ENCODE peak calls at places on chromosomes 16 and 17, in ten cellular contexts. One of them, this sample, is unnamed.

GRCh38 chr16:35181422-35182030 is 1722.1 kb downstream of the TP53TG3F start:
- DNase-seq in WTC11: no peak
- DNase-seq in HCT116: no peak
- DNase-seq in ascending aorta: no peak
- DNase-seq in esophagus squamous epithelium: no peak
- DNase-seq in AG09309: no peak
- DNase-seq in upper lobe of right lung: no peak
- DNase-seq in HL-60: no peak
- DNase-seq in CD4-positive, alpha-beta T cell: no peak
- DNase-seq in uterus: no peak
- DNase-seq in this sample: no peak

GRCh38 chr16:80015566-80015965 is 415.0 kb upstream of the MAF start:
- DNase-seq in WTC11: no peak
- DNase-seq in HCT116: no peak
- DNase-seq in ascending aorta: no peak
- DNase-seq in esophagus squamous epithelium: no peak
- DNase-seq in AG09309: no peak
- DNase-seq in upper lobe of right lung: no peak
- DNase-seq in HL-60: no peak
- DNase-seq in CD4-positive, alpha-beta T cell: no peak
- DNase-seq in uterus: no peak
- DNase-seq in this sample: no peak

GRCh38 chr16:22070361-22071351 is 21.7 kb upstream of the VWA3A start:
- DNase-seq in WTC11: no peak
- DNase-seq in HCT116: no peak
- DNase-seq in ascending aorta: no peak
- DNase-seq in esophagus squamous epithelium: no peak
- DNase-seq in AG09309: no peak
- DNase-seq in upper lobe of right lung: no peak
- DNase-seq in HL-60: no peak
- DNase-seq in CD4-positive, alpha-beta T cell: no peak
- DNase-seq in uterus: peak; percentile 25
- DNase-seq in this sample: no peak

GRCh38 chr16:55480228-55480655 is 1.2 kb downstream of the MMP2 start:
- DNase-seq in WTC11: peak; percentile 44
- DNase-seq in HCT116: no peak
- DNase-seq in ascending aorta: peak; percentile 91
- DNase-seq in esophagus squamous epithelium: no peak
- DNase-seq in AG09309: peak; percentile 84
- DNase-seq in upper lobe of right lung: peak; percentile 87
- DNase-seq in HL-60: peak; percentile 37
- DNase-seq in CD4-positive, alpha-beta T cell: no peak
- DNase-seq in uterus: peak; percentile 96
- DNase-seq in this sample: no peak

GRCh38 chr17:32516940-32517711 is 30.3 kb downstream of the CDK5R1 start:
- DNase-seq in WTC11: no peak
- DNase-seq in HCT116: no peak
- DNase-seq in ascending aorta: no peak
- DNase-seq in esophagus squamous epithelium: no peak
- DNase-seq in AG09309: no peak
- DNase-seq in upper lobe of right lung: no peak
- DNase-seq in HL-60: no peak
- DNase-seq in CD4-positive, alpha-beta T cell: no peak
- DNase-seq in uterus: no peak
- DNase-seq in this sample: no peak

GRCh38 chr17:73283841-73284282 is 22.2 kb upstream of the CPSF4L start:
- DNase-seq in WTC11: peak; percentile 82
- DNase-seq in HCT116: no peak
- DNase-seq in ascending aorta: no peak
- DNase-seq in esophagus squamous epithelium: no peak
- DNase-seq in AG09309: no peak
- DNase-seq in upper lobe of right lung: no peak
- DNase-seq in HL-60: no peak
- DNase-seq in CD4-positive, alpha-beta T cell: no peak
- DNase-seq in uterus: peak; percentile 73
- DNase-seq in this sample: no peak

GRCh38 chr16:57603110-57604024 is 25.1 kb upstream of the ADGRG1 start:
- DNase-seq in WTC11: no peak
- DNase-seq in HCT116: no peak
- DNase-seq in ascending aorta: peak; percentile 47
- DNase-seq in esophagus squamous epithelium: no peak
- DNase-seq in AG09309: no peak
- DNase-seq in upper lobe of right lung: no peak
- DNase-seq in HL-60: peak; percentile 56
- DNase-seq in CD4-positive, alpha-beta T cell: no peak
- DNase-seq in uterus: no peak
- DNase-seq in this sample: no peak

GRCh38 chr16:89446975-89447293 is 43.4 kb downstream of the ANKRD11 start:
- DNase-seq in WTC11: no peak
- DNase-seq in HCT116: no peak
- DNase-seq in ascending aorta: no peak
- DNase-seq in esophagus squamous epithelium: no peak
- DNase-seq in AG09309: no peak
- DNase-seq in upper lobe of right lung: no peak
- DNase-seq in HL-60: no peak
- DNase-seq in CD4-positive, alpha-beta T cell: no peak
- DNase-seq in uterus: no peak
- DNase-seq in this sample: no peak

DNA sequence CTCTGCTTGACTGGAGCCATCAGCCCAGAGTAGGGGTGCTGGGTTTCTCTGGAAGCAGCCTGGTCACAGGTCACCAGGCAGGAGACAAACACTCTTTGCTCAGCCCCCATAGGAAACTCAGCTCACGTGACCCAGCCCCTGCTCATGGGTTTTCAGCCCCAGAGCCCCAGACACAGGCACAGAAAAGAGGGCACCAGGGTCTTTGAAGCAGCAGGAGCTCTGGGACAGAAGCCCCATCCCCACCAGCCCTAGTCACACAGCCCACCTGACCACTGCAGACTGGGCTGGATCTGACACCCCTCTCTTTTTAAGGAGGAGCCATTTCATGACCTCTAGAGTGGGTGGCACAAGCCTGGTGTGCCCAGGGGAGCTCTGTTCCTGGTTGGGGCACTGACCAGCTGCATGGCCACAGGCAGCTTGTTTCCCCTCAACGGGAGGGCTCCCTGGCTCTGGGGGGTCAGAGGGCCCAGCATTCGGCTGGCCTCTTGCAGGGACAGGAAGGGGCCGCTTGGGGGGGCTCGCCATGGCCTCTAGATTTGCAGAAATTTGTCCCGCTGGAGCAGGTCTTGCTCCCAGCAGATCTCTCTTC is 13.8 kb upstream of the CD79B start:
- DNase-seq in WTC11: no peak
- DNase-seq in HCT116: no peak
- DNase-seq in ascending aorta: no peak
- DNase-seq in esophagus squamous epithelium: no peak
- DNase-seq in AG09309: no peak
- DNase-seq in upper lobe of right lung: no peak
- DNase-seq in HL-60: no peak
- DNase-seq in CD4-positive, alpha-beta T cell: no peak
- DNase-seq in uterus: no peak
- DNase-seq in this sample: peak; percentile 61
- TF ChIP-seq CTCF in WTC11: no peak
- TF ChIP-seq CTCF in HCT116: no peak
- TF ChIP-seq CTCF in ascending aorta: no peak
- TF ChIP-seq CTCF in esophagus squamous epithelium: no peak
- TF ChIP-seq CTCF in AG09309: no peak
- TF ChIP-seq CTCF in upper lobe of right lung: no peak
- TF ChIP-seq CTCF in HL-60: no peak
- TF ChIP-seq CTCF in CD4-positive, alpha-beta T cell: no peak
- TF ChIP-seq CTCF in uterus: no peak
- TF ChIP-seq CTCF in this sample: no peak

GRCh38 chr16:1290032-1290431 is 19.4 kb upstream of the UBE2I start:
- DNase-seq in WTC11: no peak
- DNase-seq in HCT116: no peak
- DNase-seq in ascending aorta: no peak
- DNase-seq in esophagus squamous epithelium: no peak
- DNase-seq in AG09309: no peak
- DNase-seq in upper lobe of right lung: no peak
- DNase-seq in HL-60: peak; percentile 52
- DNase-seq in CD4-positive, alpha-beta T cell: no peak
- DNase-seq in uterus: no peak
- DNase-seq in this sample: no peak

GRCh38 chr16:1286492-1287094 is 22.8 kb upstream of the UBE2I start:
- DNase-seq in WTC11: no peak
- DNase-seq in HCT116: no peak
- DNase-seq in ascending aorta: no peak
- DNase-seq in esophagus squamous epithelium: no peak
- DNase-seq in AG09309: no peak
- DNase-seq in upper lobe of right lung: no peak
- DNase-seq in HL-60: no peak
- DNase-seq in CD4-positive, alpha-beta T cell: no peak
- DNase-seq in uterus: no peak
- DNase-seq in this sample: no peak

GRCh38 chr16:1288813-1289479 is 20.5 kb upstream of the UBE2I start:
- DNase-seq in WTC11: peak; percentile 52
- DNase-seq in HCT116: no peak
- DNase-seq in ascending aorta: no peak
- DNase-seq in esophagus squamous epithelium: no peak
- DNase-seq in AG09309: no peak
- DNase-seq in upper lobe of right lung: no peak
- DNase-seq in HL-60: no peak
- DNase-seq in CD4-positive, alpha-beta T cell: no peak
- DNase-seq in uterus: no peak
- DNase-seq in this sample: no peak

GRCh38 chr16:1289480-1289872 is 20.0 kb upstream of the UBE2I start:
- DNase-seq in WTC11: no peak
- DNase-seq in HCT116: no peak
- DNase-seq in ascending aorta: no peak
- DNase-seq in esophagus squamous epithelium: no peak
- DNase-seq in AG09309: no peak
- DNase-seq in upper lobe of right lung: no peak
- DNase-seq in HL-60: no peak
- DNase-seq in CD4-positive, alpha-beta T cell: no peak
- DNase-seq in uterus: no peak
- DNase-seq in this sample: no peak

DNA sequence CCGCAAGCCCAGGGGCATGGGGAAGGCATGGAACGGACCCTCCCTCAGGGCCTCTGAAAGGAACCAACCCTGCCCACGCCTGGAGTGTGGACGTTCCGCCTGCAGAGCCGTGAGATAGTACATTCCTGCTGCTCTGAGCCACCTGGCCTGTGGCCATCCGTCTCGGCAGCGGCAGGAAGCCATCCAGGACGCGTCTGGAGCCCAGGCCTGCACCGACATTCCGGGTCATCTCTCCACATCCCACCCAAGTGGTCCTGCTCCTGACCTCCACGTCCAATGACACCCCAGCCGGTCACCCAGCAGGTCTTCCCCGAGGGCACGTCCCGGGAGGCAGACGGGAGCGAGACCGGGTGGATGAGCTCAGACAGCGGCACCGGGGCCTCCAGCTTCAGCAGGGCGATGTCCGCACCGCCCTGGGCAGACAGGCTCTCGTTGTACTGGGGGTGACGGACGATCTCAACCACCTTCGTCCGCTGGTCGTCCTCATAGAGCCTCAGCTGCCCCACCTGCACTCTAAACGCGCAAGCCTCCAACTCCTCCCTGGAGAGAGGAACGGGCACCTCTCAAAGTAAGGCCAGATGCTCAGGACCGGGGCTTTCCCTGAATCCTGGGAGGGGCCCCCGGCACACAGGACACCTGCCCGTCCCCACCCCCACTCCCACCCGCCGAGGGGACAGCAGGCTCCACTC is 21.3 kb upstream of the UBE2I start:
- DNase-seq in WTC11: no peak
- DNase-seq in HCT116: no peak
- DNase-seq in ascending aorta: no peak
- DNase-seq in esophagus squamous epithelium: no peak
- DNase-seq in AG09309: no peak
- DNase-seq in upper lobe of right lung: no peak
- DNase-seq in HL-60: no peak
- DNase-seq in CD4-positive, alpha-beta T cell: no peak
- DNase-seq in uterus: no peak
- DNase-seq in this sample: no peak
- TF ChIP-seq CTCF in WTC11: no peak
- TF ChIP-seq CTCF in HCT116: no peak
- TF ChIP-seq CTCF in ascending aorta: no peak
- TF ChIP-seq CTCF in esophagus squamous epithelium: no peak
- TF ChIP-seq CTCF in AG09309: no peak
- TF ChIP-seq CTCF in upper lobe of right lung: no peak
- TF ChIP-seq CTCF in HL-60: no peak
- TF ChIP-seq CTCF in CD4-positive, alpha-beta T cell: no peak
- TF ChIP-seq CTCF in uterus: no peak
- TF ChIP-seq CTCF in this sample: no peak

DNA sequence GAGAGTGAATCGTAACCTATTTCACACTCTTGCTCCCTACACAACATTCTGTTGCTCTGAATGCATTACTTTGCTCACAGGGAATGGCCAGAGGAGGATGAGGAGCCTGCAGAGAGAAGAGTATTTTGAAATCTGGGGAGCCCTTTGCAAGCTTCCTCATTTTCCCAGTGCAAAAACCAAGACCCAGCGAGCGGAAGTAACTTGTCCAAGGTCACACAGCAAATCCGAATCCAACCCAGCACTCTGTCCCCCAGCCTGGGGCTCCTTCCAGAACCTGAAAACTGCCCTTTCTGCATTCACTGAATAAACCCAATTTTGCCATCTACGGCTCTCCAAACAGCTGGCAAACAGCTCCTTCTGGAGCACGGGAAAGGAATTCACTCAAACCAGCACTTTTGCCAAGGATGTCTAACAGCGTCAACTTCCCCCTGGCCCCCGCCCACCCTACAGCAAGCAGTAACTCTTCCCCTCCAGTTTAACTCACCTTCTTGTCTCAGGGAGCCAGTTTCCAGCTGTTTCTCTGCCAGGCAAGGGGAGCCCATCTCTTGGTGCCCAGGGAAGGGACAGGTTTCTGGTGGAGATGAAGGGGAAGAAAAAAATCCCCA is 524 bp downstream of the KCNG4 start:
- DNase-seq in WTC11: no peak
- DNase-seq in HCT116: no peak
- DNase-seq in ascending aorta: no peak
- DNase-seq in esophagus squamous epithelium: no peak
- DNase-seq in AG09309: no peak
- DNase-seq in upper lobe of right lung: no peak
- DNase-seq in HL-60: peak; percentile 63
- DNase-seq in CD4-positive, alpha-beta T cell: no peak
- DNase-seq in uterus: no peak
- DNase-seq in this sample: no peak
- TF ChIP-seq CTCF in WTC11: no peak
- TF ChIP-seq CTCF in HCT116: no peak
- TF ChIP-seq CTCF in ascending aorta: no peak
- TF ChIP-seq CTCF in esophagus squamous epithelium: no peak
- TF ChIP-seq CTCF in AG09309: peak; percentile 19
- TF ChIP-seq CTCF in upper lobe of right lung: no peak
- TF ChIP-seq CTCF in HL-60: no peak
- TF ChIP-seq CTCF in CD4-positive, alpha-beta T cell: no peak
- TF ChIP-seq CTCF in uterus: no peak
- TF ChIP-seq CTCF in this sample: no peak

GRCh38 chr17:30908717-30909420 is 2.8 kb upstream of the TEFM start:
- DNase-seq in WTC11: no peak
- DNase-seq in HCT116: no peak
- DNase-seq in ascending aorta: no peak
- DNase-seq in esophagus squamous epithelium: no peak
- DNase-seq in AG09309: no peak
- DNase-seq in upper lobe of right lung: no peak
- DNase-seq in HL-60: no peak
- DNase-seq in CD4-positive, alpha-beta T cell: no peak
- DNase-seq in uterus: no peak
- DNase-seq in this sample: no peak

GRCh38 chr17:30917050-30917449 is 4.7 kb upstream of the ADAP2 start:
- DNase-seq in WTC11: no peak
- DNase-seq in HCT116: no peak
- DNase-seq in ascending aorta: no peak
- DNase-seq in esophagus squamous epithelium: no peak
- DNase-seq in AG09309: no peak
- DNase-seq in upper lobe of right lung: no peak
- DNase-seq in HL-60: no peak
- DNase-seq in CD4-positive, alpha-beta T cell: no peak
- DNase-seq in uterus: no peak
- DNase-seq in this sample: no peak

GRCh38 chr17:30915833-30916611 is 5.7 kb upstream of the ADAP2 start:
- DNase-seq in WTC11: no peak
- DNase-seq in HCT116: no peak
- DNase-seq in ascending aorta: no peak
- DNase-seq in esophagus squamous epithelium: no peak
- DNase-seq in AG09309: no peak
- DNase-seq in upper lobe of right lung: no peak
- DNase-seq in HL-60: no peak
- DNase-seq in CD4-positive, alpha-beta T cell: no peak
- DNase-seq in uterus: no peak
- DNase-seq in this sample: no peak

DNA sequence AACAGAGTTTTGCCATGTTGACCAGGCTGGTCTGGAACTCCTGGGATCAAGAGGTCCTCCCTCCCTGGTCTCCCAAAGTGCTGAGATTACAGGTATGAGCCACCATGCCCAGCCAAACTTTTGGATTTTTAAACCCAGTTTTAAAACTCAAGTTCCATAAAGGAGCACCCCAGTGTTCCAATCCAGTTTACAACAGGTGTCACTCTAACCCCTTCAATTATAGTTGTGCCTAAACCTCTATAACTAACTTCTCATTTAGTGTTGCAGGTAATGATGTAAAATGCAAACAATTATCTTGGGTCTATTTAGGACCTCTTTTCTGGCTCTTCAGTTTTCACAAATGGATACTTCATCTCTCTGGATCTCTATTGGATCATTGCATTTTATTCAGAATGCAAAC is 7.8 kb upstream of the ADAP2 start:
- DNase-seq in WTC11: no peak
- DNase-seq in HCT116: no peak
- DNase-seq in ascending aorta: no peak
- DNase-seq in esophagus squamous epithelium: no peak
- DNase-seq in AG09309: no peak
- DNase-seq in upper lobe of right lung: no peak
- DNase-seq in HL-60: no peak
- DNase-seq in CD4-positive, alpha-beta T cell: no peak
- DNase-seq in uterus: no peak
- DNase-seq in this sample: no peak
- TF ChIP-seq CTCF in WTC11: no peak
- TF ChIP-seq CTCF in HCT116: no peak
- TF ChIP-seq CTCF in ascending aorta: no peak
- TF ChIP-seq CTCF in esophagus squamous epithelium: no peak
- TF ChIP-seq CTCF in AG09309: no peak
- TF ChIP-seq CTCF in upper lobe of right lung: no peak
- TF ChIP-seq CTCF in HL-60: no peak
- TF ChIP-seq CTCF in CD4-positive, alpha-beta T cell: no peak
- TF ChIP-seq CTCF in uterus: no peak
- TF ChIP-seq CTCF in this sample: no peak

This sample was measured in activated B cell treated with CpG ODN at 0.5 μM for 24 hours.